ENCODE peak calls at places on chromosomes 7 and 10, in four cellular contexts. Q is upper lobe of left lung, O is cardiac muscle cell, A is upper lobe of right lung. L is an unnamed sample. For H3K9me3, the result is how much of the 10 kb centered on the place peaks cover.

GRCh38 chr7:13742719-13743640 is 246.5 kb downstream of the ETV1 start:
- DNase-seq in Q (peak), O (peak), A (no peak), L (no peak)

GRCh38 chr10:349081-349480 is 213.8 kb downstream of the ZMYND11 start:
- DNase-seq in Q (no peak), O (no peak), A (peak), L (no peak)

GRCh38 chr10:49298990-49299815 is at the start of gene C10orf71:
- DNase-seq in Q (no peak), O (peak), A (no peak), L (peak)

GRCh38 chr7:29557954-29558353 is 5.7 kb upstream of the PRR15 start:
- DNase-seq in Q (peak), O (peak), A (no peak), L (no peak)

GRCh38 chr7:149741629-149742028 is 31.8 kb downstream of the ZNF467 start:
- DNase-seq in Q (no peak), O (peak), A (no peak), L (no peak)

GRCh38 chr10:100748251-100749058 is 3.1 kb downstream of the PAX2 start:
- DNase-seq in Q (no peak), O (no peak), A (no peak), L (no peak)

GRCh38 chr10:92594194-92594593 is 1.3 kb downstream of the KIF11 start:
- DNase-seq in Q (no peak), O (no peak), A (no peak), L (no peak)

GRCh38 chr10:52216852-52217251 is 97.2 kb upstream of the DKK1 start:
- DNase-seq in Q (no peak), O (peak), A (no peak), L (no peak)

GRCh38 chr10:391849-392704 is 256.8 kb downstream of the ZMYND11 start:
- DNase-seq in Q (no peak), O (no peak), A (no peak), L (no peak)

GRCh38 chr10:94803307-94803706 is 40.8 kb downstream of the CYP2C19 start:
- DNase-seq in Q (no peak), O (no peak), A (no peak), L (no peak)

GRCh38 chr10:96706331-96706853 is 13.9 kb downstream of the PIK3AP1 start:
- DNase-seq in Q (no peak), O (no peak), A (no peak), L (no peak)

GRCh38 chr10:44925224-44925623 is 14.1 kb downstream of the TMEM72 start:
- DNase-seq in Q (no peak), O (peak), A (no peak), L (no peak)

GRCh38 chr10:99784025-99784730 is 1.7 kb downstream of the ABCC2 start:
- DNase-seq in Q (no peak), O (peak), A (no peak), L (no peak)

GRCh38 chr7:67045496-67045995 is 48.9 kb downstream of the TYW1 start:
- DNase-seq in Q (no peak), O (no peak), A (no peak), L (no peak)

GRCh38 chr7:151579642-151580041 is 59.9 kb upstream of the RHEB start:
- DNase-seq in Q (no peak), O (peak), A (no peak), L (no peak)

GRCh38 chr7:1854521-1855395 is 184.7 kb downstream of the ELFN1 start:
- DNase-seq in Q (no peak), O (no peak), A (peak), L (peak)

GRCh38 chr7:18440934-18441333 is 54.6 kb upstream of the HDAC9 start:
- DNase-seq in Q (no peak), O (no peak), A (no peak), L (no peak)

GRCh38 chr7:128323489-128324362 is 20.0 kb downstream of the RBM28 start:
- DNase-seq in Q (no peak), O (peak), A (no peak), L (no peak)

GRCh38 chr7:140360697-140361229 is 37.6 kb downstream of the SLC37A3 start:
- DNase-seq in Q (no peak), O (no peak), A (no peak), L (no peak)

GRCh38 chr7:2929321-2930201 is 85.5 kb upstream of the GNA12 start:
- DNase-seq in Q (peak), O (no peak), A (peak), L (peak)

GRCh38 chr10:3893102-3893473 is 108.1 kb upstream of the KLF6 start:
- DNase-seq in Q (no peak), O (no peak), A (no peak), L (no peak)

GRCh38 chr7:98091523-98091922 is 15.1 kb upstream of the LMTK2 start:
- DNase-seq in Q (no peak), O (no peak), A (no peak), L (no peak)

GRCh38 chr10:97676770-97677581 is 10.1 kb downstream of the AVPI1 start:
- DNase-seq in Q (peak), O (peak), A (no peak), L (no peak)

GRCh38 chr7:80721880-80722595 is 83.6 kb downstream of the CD36 start:
- DNase-seq in Q (peak), O (peak), A (peak), L (no peak)

GRCh38 chr7:4612939-4613841 is 68.9 kb upstream of the FOXK1 start:
- DNase-seq in Q (peak), O (peak), A (no peak), L (no peak)

GRCh38 chr10:48448796-48449195 is 142.3 kb downstream of the MAPK8 start:
- DNase-seq in Q (no peak), O (no peak), A (no peak), L (no peak)

DNA sequence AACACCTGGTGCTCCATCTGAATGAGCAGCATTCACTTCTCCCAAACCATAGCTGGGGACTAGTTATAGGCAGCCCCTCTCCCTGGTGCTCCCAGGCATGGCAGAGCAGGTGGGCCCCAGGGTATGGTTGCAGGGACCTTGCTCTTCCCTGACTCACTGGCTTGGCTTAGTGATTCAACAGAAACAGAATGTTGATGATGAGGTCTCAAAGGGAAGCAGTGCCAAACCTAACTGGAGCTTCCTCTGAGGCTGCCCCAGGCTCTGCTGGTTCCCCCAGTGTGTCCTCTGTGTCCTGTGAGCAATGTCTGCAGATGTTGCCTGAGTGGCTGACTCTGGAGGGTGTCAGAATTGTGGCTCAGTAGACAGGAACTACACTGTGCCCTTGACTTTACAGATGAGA is 3.7 kb downstream of the GPR26 start:
- DNase-seq in Q (no peak), O (no peak), A (no peak), L (no peak)
- H3K9me3 ChIP-seq in Q (under half), O (under half), A (under half), L (under half)

DNA sequence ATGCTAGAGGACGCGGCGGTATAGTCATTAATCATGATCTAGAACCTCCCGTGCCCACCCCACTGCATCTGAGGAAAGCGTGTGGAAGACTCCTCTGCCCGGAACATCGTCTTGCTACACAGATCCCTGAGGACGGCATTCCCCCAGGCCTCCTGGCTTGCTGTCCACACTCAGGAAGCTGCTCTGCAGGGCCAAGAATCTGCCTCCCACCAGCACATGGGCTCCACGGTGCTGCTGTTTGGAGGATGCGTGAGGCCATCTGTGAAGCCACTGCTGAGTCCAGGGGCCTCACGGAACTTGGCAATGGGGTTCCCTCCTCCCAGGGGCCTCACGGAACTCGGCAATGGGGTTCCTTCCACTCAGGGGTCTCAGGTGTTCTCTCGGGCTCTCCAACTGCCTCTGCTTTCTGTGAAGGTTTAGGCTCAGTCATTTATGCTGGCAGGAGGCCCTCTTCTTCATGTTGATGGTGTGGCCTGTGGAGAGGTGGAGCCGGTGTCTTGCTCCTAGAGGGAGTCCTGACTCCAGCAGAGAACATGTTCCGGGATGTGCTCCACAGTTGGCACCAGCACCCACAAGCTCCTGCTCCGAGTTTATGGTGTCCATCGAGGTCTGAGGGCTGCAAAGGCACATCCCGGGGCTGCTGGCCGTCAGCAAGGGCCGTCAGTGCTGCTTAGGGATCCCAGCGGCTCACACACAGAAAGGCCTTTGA is 273.3 kb downstream of the DNAJB6 start:
- DNase-seq in Q (no peak), O (no peak), A (peak), L (no peak)
- H3K9me3 ChIP-seq in Q (under half), O (under half), A (under half), L (under half)

GRCh38 chr7:157667261-157667660 is 330.5 kb downstream of the DNAJB6 start:
- DNase-seq in Q (no peak), O (no peak), A (no peak), L (no peak)
- H3K9me3 ChIP-seq in Q (under half), O (under half), A (under half), L (under half)

GRCh38 chr7:50073093-50073492 is 20.0 kb downstream of the ZPBP start:
- DNase-seq in Q (no peak), O (no peak), A (no peak), L (no peak)

GRCh38 chr7:50069613-50070012 is 23.4 kb downstream of the ZPBP start:
- DNase-seq in Q (peak), O (peak), A (no peak), L (no peak)

GRCh38 chr7:50068026-50068425 is 25.0 kb downstream of the ZPBP start:
- DNase-seq in Q (no peak), O (peak), A (no peak), L (no peak)

GRCh38 chr7:50068850-50069551 is 24.0 kb downstream of the ZPBP start:
- DNase-seq in Q (peak), O (peak), A (no peak), L (no peak)
- H3K9me3 ChIP-seq in Q (under half), O (under half), A (under half), L (under half)

DNA sequence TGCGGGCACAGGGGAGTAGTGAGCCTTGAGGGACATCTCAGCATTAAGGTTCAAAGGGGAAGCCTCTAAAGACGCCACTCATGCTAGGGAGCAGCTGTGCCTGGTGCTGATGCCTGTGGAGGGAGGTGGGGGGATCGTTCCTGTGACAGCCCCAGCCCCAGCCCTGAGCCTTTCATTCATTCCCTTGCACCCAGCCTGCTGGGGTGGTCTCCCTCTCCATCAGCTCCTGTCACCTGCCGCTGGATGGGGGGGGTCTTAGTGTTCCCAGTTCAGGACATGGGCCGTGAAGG is 11.6 kb downstream of the ZNF316 start:
- DNase-seq in Q (no peak), O (no peak), A (no peak), L (no peak)
- H3K9me3 ChIP-seq in Q (under half), O (under half), A (under half), L (under half)

L was measured in left ventricle myocardium inferior.